ENCODE peak calls at places on chromosomes 2 and 18, in four cellular contexts. One of them, this sample, is unnamed.

GRCh38 chr2:89763581-89764485 is 1072.4 kb downstream of the RPIA start:
- DNase-seq in mesendoderm: no peak
- DNase-seq in H9: no peak
- DNase-seq in neuronal stem cell: no peak
- DNase-seq in this sample: no peak

GRCh38 chr2:153819501-153819900 is 52.2 kb upstream of the GALNT13 start:
- DNase-seq in neuronal stem cell: no peak
- DNase-seq in mesendoderm: peak; percentile 63
- DNase-seq in H9: peak; percentile 46
- DNase-seq in this sample: no peak

GRCh38 chr2:26652361-26653041 is 11.3 kb upstream of the CIB4 start:
- DNase-seq in mesendoderm: no peak
- DNase-seq in H9: peak; percentile 15
- DNase-seq in neuronal stem cell: no peak
- DNase-seq in this sample: peak; percentile 12

GRCh38 chr2:236717120-236717519 is 147.5 kb downstream of the ACKR3 start:
- DNase-seq in neuronal stem cell: no peak
- DNase-seq in mesendoderm: no peak
- DNase-seq in H9: no peak
- DNase-seq in this sample: no peak

GRCh38 chr2:29477186-29477585 is 362.0 kb downstream of the CLIP4 start:
- DNase-seq in neuronal stem cell: no peak
- DNase-seq in H9: no peak
- DNase-seq in mesendoderm: no peak
- DNase-seq in this sample: no peak

GRCh38 chr2:209876211-209876610 is 104.6 kb downstream of the UNC80 start:
- DNase-seq in H9: no peak
- DNase-seq in mesendoderm: no peak
- DNase-seq in neuronal stem cell: no peak
- DNase-seq in this sample: no peak

GRCh38 chr2:108614043-108614435 is 79.8 kb downstream of the LIMS1 start:
- DNase-seq in H9: no peak
- DNase-seq in neuronal stem cell: no peak
- DNase-seq in mesendoderm: no peak
- DNase-seq in this sample: no peak

GRCh38 chr2:121682396-121683298 is 33.4 kb upstream of the CLASP1 start:
- DNase-seq in H9: peak; percentile 86
- DNase-seq in mesendoderm: peak; percentile 23
- DNase-seq in neuronal stem cell: no peak
- DNase-seq in this sample: no peak

GRCh38 chr2:1729264-1729663 is 15.1 kb downstream of the PXDN start:
- DNase-seq in neuronal stem cell: no peak
- DNase-seq in H9: no peak
- DNase-seq in mesendoderm: no peak
- DNase-seq in this sample: no peak

GRCh38 chr2:1728821-1729220 is 15.5 kb downstream of the PXDN start:
- DNase-seq in neuronal stem cell: no peak
- DNase-seq in mesendoderm: peak; percentile 65
- DNase-seq in H9: peak; percentile 74
- DNase-seq in this sample: peak; percentile 62

GRCh38 chr2:1731963-1732768 is 12.1 kb downstream of the PXDN start:
- DNase-seq in neuronal stem cell: no peak
- DNase-seq in H9: peak; percentile 31
- DNase-seq in mesendoderm: no peak
- DNase-seq in this sample: peak; percentile 92

GRCh38 chr2:1730047-1730937 is 14.0 kb downstream of the PXDN start:
- DNase-seq in mesendoderm: peak; percentile 46
- DNase-seq in neuronal stem cell: no peak
- DNase-seq in H9: peak; percentile 65
- DNase-seq in this sample: peak; percentile 89

DNA sequence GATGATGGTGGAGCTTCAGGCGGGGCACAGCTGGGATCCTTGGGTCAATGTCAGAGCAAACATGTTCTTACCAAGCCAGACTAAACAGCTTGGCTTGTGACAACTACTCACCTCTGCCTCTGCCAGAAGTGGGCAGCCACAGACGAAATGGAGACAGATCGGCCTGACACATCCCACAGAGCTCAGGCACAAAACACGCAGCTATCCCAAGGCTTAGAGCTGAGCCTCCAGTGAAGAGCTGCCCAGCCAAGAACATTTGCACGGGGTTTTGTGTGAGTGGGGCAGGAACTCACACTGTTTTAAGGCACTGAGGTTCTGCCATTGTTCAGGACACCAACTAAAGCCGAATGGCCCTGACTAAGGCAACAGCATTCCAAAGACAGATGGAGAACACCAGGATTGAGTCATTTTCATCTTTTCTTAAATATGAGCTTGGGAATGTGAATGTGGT is 12.8 kb downstream of the PXDN start:
- DNase-seq in mesendoderm: no peak
- DNase-seq in neuronal stem cell: no peak
- DNase-seq in H9: no peak
- DNase-seq in this sample: peak; percentile 86
- H3K4ac ChIP-seq in mesendoderm: no peak overlapping the region
- H3K4ac ChIP-seq in neuronal stem cell: no peak overlapping the region
- H3K4ac ChIP-seq in H9: no peak overlapping the region
- H3K4ac ChIP-seq in this sample: peak overlapping the region; percentile 98

GRCh38 chr18:5890261-5890605 is 5.1 kb downstream of the TMEM200C start:
- DNase-seq in mesendoderm: peak; percentile 51
- DNase-seq in neuronal stem cell: no peak
- DNase-seq in H9: peak; percentile 72
- DNase-seq in this sample: no peak

GRCh38 chr18:5894215-5894612 is 1.1 kb downstream of the TMEM200C start:
- DNase-seq in mesendoderm: no peak
- DNase-seq in H9: no peak
- DNase-seq in neuronal stem cell: peak; percentile 12
- DNase-seq in this sample: peak; percentile 12

GRCh38 chr18:5891361-5892215 is 3.7 kb downstream of the TMEM200C start:
- DNase-seq in H9: peak; percentile 43
- DNase-seq in mesendoderm: no peak
- DNase-seq in neuronal stem cell: no peak
- DNase-seq in this sample: no peak

GRCh38 chr18:5892772-5893431 is 2.4 kb downstream of the TMEM200C start:
- DNase-seq in mesendoderm: no peak
- DNase-seq in H9: no peak
- DNase-seq in neuronal stem cell: no peak
- DNase-seq in this sample: peak; percentile 34

DNA sequence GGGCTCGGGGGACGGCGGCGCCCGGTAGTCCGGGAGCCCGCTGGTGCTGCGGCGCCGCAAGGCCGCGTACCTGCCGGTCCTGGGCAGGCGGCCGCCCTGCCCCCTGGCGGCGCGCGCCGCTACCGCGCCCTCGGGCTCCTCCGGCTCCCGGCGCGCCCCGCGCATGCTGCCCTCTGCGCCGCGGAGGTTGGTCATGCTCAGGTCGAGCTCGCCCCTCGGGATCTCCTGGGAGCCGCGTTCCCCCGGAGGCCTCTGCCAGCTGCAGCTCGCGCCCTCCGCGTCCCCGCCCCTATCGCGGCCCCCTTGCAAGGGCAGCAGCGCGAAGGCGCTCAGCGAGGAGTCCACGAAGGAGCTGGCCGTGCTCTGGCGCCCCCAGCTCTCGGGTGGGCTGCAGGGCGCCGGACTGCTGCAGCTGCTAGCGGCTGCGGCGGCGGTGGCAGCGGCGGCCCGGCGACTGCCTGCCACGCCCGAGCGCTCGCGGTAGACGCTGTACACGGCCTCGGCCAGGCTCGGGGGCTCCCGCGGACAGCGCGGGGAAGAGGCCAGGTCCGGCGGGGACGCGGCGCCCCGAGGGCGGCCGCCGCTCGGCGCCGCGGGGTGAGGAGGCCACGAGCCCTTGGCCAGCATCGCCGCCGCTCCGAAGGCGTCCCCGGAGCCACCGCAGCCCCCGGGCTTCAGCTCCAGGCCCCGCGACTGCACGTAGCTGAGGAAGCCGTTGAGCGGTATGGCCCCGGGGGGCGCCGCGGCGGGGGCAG is 4.5 kb downstream of the TMEM200C start:
- DNase-seq in H9: peak; percentile 70
- DNase-seq in mesendoderm: peak; percentile 79
- DNase-seq in neuronal stem cell: peak; percentile 69
- DNase-seq in this sample: no peak
- H3K9ac ChIP-seq in H9: no peak overlapping the region
- H3K9ac ChIP-seq in mesendoderm: peak overlapping the region; percentile 76
- H3K9ac ChIP-seq in neuronal stem cell: peak overlapping the region; percentile 88
- H3K9ac ChIP-seq in this sample: no peak overlapping the region

DNA sequence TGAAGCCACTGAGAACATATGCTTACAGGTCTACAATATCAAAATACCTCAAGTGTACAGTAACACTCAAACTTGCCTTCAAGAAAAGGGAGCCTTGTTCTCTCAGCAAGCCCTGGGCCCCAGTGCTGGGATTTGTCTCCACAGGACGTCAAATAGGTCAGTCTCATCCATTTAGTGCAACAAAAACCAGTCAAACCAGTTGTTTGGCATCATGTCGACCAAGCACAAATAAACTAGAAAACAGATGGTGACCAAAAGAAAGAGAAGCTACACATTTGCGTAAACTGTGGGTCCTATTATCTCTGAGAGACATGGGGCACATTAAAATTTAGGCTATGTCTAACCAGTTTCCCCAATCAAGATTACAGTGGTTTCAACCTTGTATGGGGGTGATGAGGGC is 182.6 kb upstream of the PKDCC start:
- DNase-seq in mesendoderm: peak; percentile 31
- DNase-seq in neuronal stem cell: no peak
- DNase-seq in H9: no peak
- DNase-seq in this sample: no peak
- H3K4ac ChIP-seq in mesendoderm: no peak overlapping the region
- H3K4ac ChIP-seq in neuronal stem cell: no peak overlapping the region
- H3K4ac ChIP-seq in H9: no peak overlapping the region
- H3K4ac ChIP-seq in this sample: no peak overlapping the region

DNA sequence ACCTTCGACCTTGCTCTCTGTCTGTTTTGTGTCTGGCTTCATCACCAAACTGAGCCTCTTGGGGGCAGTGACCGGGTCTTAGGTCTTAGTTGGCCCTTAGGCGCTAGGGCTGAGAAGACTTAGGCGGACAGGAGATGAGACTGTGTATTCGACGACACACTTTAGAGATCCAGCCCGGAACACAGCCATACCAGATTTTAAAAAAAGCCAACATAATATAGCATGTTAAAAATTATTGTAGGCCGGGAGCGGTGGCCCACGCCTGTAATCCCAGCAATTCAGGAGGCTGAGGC is 9.5 kb upstream of the PROC start:
- DNase-seq in neuronal stem cell: no peak
- DNase-seq in mesendoderm: no peak
- DNase-seq in H9: no peak
- DNase-seq in this sample: no peak
- H3K9ac ChIP-seq in neuronal stem cell: no peak overlapping the region
- H3K9ac ChIP-seq in mesendoderm: peak overlapping the region; percentile 74
- H3K9ac ChIP-seq in H9: no peak overlapping the region
- H3K9ac ChIP-seq in this sample: no peak overlapping the region

DNA sequence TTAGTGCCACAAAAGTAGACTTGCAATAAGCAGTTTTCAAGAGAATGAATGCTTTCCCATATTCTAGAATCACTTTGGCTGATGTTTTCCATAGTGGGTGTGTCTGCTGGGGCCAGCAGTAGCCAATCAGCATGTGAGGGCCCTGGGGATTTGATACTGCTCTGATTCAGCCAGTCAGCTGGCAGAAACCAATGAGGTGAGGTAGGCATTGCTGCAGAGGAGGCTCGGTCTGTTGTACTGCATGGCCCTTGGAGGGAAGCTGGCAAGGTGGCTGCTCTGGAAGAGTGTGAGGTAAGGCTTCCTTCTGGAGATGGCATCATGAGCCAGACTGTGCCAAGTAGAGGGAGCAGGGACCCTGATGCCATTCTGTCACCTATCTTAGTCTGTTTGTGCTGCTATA is 22.7 kb downstream of the TMEM87B start:
- DNase-seq in H9: peak; percentile 52
- DNase-seq in neuronal stem cell: no peak
- DNase-seq in mesendoderm: peak; percentile 30
- DNase-seq in this sample: no peak
- H3K4ac ChIP-seq in H9: no peak overlapping the region
- H3K4ac ChIP-seq in neuronal stem cell: no peak overlapping the region
- H3K4ac ChIP-seq in mesendoderm: no peak overlapping the region
- H3K4ac ChIP-seq in this sample: peak overlapping the region; percentile 4

DNA sequence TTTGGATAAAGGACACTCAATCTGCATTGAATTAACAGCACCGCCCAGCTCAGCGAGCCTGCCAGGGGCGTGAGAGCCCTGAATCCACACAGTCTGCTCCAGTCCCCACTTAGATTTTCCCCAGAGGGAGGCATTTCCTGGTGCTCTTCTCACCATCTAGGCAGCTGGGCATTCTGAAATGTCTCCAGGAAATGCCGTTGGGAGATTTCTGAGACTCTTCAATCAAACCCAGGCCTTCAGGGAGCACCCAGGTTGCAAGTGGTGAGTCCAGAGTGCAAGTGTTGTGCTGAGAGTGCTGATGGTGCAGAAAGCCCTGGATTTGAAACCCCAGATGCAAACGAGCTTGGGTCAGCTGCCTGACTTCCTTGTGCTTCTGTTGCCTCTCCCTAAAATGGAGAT is 23.4 kb upstream of the TMEM37 start:
- DNase-seq in neuronal stem cell: no peak
- DNase-seq in H9: peak; percentile 43
- DNase-seq in mesendoderm: peak; percentile 93
- DNase-seq in this sample: no peak
- H3K9ac ChIP-seq in neuronal stem cell: no peak overlapping the region
- H3K9ac ChIP-seq in H9: no peak overlapping the region
- H3K9ac ChIP-seq in mesendoderm: peak overlapping the region; percentile 25
- H3K9ac ChIP-seq in this sample: no peak overlapping the region

GRCh38 chr18:44770641-44771040 is 90.0 kb downstream of the SETBP1 start:
- DNase-seq in H9: no peak
- DNase-seq in mesendoderm: no peak
- DNase-seq in neuronal stem cell: no peak
- DNase-seq in this sample: no peak
- H3K4ac ChIP-seq in H9: no peak overlapping the region
- H3K4ac ChIP-seq in mesendoderm: no peak overlapping the region
- H3K4ac ChIP-seq in neuronal stem cell: no peak overlapping the region
- H3K4ac ChIP-seq in this sample: no peak overlapping the region

GRCh38 chr18:78655921-78656320 is 323.7 kb upstream of the SALL3 start:
- DNase-seq in H9: no peak
- DNase-seq in mesendoderm: no peak
- DNase-seq in neuronal stem cell: no peak
- DNase-seq in this sample: no peak
- H3K9ac ChIP-seq in H9: no peak overlapping the region
- H3K9ac ChIP-seq in mesendoderm: no peak overlapping the region
- H3K9ac ChIP-seq in neuronal stem cell: no peak overlapping the region
- H3K9ac ChIP-seq in this sample: no peak overlapping the region

DNA sequence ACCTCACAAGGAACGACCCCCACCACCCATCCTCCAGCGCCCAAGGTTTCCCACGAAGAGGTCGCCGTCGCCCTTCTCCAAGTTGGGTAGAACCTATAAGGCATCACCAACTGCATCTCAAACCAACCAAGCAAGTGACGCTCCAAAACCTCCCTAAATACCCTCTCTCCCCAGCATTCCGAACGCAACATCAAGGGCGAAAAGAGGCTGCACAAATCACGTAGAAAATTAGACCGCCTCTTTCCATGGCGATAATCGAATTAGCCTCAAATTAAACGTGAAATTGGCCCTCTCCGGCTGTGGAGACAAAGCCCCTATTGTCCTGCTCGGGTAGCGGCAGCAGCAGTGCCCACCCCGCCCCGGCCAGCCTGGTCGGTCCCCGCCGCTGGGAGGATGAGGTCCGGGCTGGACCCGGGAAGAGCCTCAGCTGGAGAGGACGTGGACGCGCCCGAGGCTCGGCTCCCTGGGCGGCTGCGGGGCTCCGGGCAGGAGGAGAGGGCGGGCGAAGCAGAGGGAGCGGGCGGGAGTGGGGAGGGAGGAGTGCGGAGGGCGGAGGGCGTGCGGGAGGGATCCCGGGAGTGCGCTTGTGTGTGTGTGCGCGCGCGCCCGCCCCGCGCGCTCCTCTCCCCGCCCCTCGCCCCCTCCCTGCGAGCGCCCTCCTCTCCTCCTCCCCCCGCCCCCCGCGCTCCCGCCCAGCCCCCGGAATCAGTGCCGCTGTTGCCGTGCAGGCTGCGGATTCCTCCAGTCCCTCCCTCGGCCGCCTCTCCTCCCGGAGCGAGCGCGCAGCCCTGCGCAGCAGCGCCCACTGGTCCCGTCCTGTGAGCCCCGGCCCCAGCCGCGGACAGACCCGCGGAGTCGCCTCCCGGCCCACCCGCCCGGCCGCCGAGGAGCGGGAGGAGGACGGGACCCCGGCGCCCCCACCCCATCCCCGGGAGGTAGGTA is at the start of gene SPTBN1:
- DNase-seq in H9: peak; percentile 91
- DNase-seq in mesendoderm: peak; percentile 93
- DNase-seq in neuronal stem cell: peak; percentile 86
- DNase-seq in this sample: peak; percentile 90
- H3K4ac ChIP-seq in H9: no peak within 1 kb of the TSS
- H3K4ac ChIP-seq in mesendoderm: peak within 1 kb of the TSS; percentile 23
- H3K4ac ChIP-seq in neuronal stem cell: peak within 1 kb of the TSS; percentile 23
- H3K4ac ChIP-seq in this sample: peak within 1 kb of the TSS; percentile 90